ENCODE peak calls at places on chromosomes 16 and 17, in four cellular contexts. J, W, O and C are unnamed samples.
A peak's percentile ranks its signal among the peaks of the same experiment; 100 is the strongest.

GRCh38 chr17:36918260-36918691 is 19.0 kb upstream of the LHX1 start:
- DNase-seq in W (no peak), J (no peak), O (no peak), C (no peak)

GRCh38 chr16:53732296-53732929 is 28.5 kb downstream of the FTO start:
- DNase-seq in W (no peak), O (no peak), J (peak; percentile 61), C (no peak)

GRCh38 chr17:61309857-61310256 is 89.8 kb upstream of the TBX2 start:
- DNase-seq in W (no peak), O (no peak), J (no peak), C (no peak)

GRCh38 chr16:2591476-2592240 is 53.8 kb downstream of the PDPK1 start:
- DNase-seq in J (no peak), W (no peak), O (no peak), C (no peak)

GRCh38 chr16:80586476-80586875 is 45.7 kb downstream of the DYNLRB2 start:
- DNase-seq in J (no peak), W (no peak), O (no peak), C (no peak)

GRCh38 chr16:20073203-20074088 is at the start of gene GPR139:
- DNase-seq in J (peak; percentile 66), O (no peak), W (peak; percentile 64), C (no peak)

GRCh38 chr17:63240106-63240505 is 206.0 kb downstream of the CYB561 start:
- DNase-seq in W (no peak), O (no peak), J (no peak), C (no peak)

GRCh38 chr16:65667013-65667578 is 545.2 kb upstream of the CDH11 start:
- DNase-seq in W (no peak), J (no peak), O (no peak), C (peak; percentile 15)

GRCh38 chr16:81238296-81239011 is at the start of gene BCO1:
- DNase-seq in W (peak; percentile 19), O (no peak), J (no peak), C (no peak)

GRCh38 chr16:69567031-69567680 is 1.4 kb downstream of the NFAT5 start:
- DNase-seq in O (no peak), J (peak; percentile 26), W (no peak), C (peak; percentile 44)

GRCh38 chr17:73429440-73430164 is 117.8 kb upstream of the CDC42EP4 start:
- DNase-seq in W (peak; percentile 93), J (peak; percentile 96), O (peak; percentile 7), C (peak; percentile 85)

GRCh38 chr16:50196736-50197135 is 43.6 kb downstream of the TENT4B start:
- DNase-seq in W (no peak), J (no peak), O (no peak), C (no peak)

GRCh38 chr17:55391244-55391757 is 30.3 kb downstream of the MMD start:
- DNase-seq in J (no peak), O (no peak), W (no peak), C (no peak)

GRCh38 chr17:13702266-13702665 is 100.5 kb upstream of the HS3ST3A1 start:
- DNase-seq in O (no peak), W (no peak), J (no peak), C (no peak)

GRCh38 chr17:63382136-63382535 is 64.0 kb downstream of the CYB561 start:
- DNase-seq in O (no peak), J (no peak), W (no peak), C (no peak)

GRCh38 chr16:73095885-73096341 is 48.0 kb upstream of the ZFHX3 start:
- DNase-seq in W (peak; percentile 20), J (peak; percentile 65), O (no peak), C (no peak)

GRCh38 chr17:43367588-43368242 is 31.1 kb upstream of the ARL4D start:
- DNase-seq in O (peak; percentile 91), J (peak; percentile 67), W (no peak), C (no peak)

GRCh38 chr16:56862776-56863175 is 2.2 kb upstream of the SLC12A3 start:
- DNase-seq in O (no peak), W (no peak), J (no peak), C (no peak)

GRCh38 chr17:46930083-46930482 is 7.1 kb downstream of the GOSR2 start:
- DNase-seq in O (no peak), W (no peak), J (no peak), C (no peak)

GRCh38 chr16:30767767-30768465 is 5.8 kb downstream of the RNF40 start:
- DNase-seq in W (no peak), O (no peak), J (no peak), C (no peak)

GRCh38 chr16:62135903-62136302 is 99.7 kb upstream of the CDH8 start:
- DNase-seq in J (no peak), O (no peak), W (no peak), C (no peak)

GRCh38 chr17:37678036-37678435 is 34.8 kb upstream of the DDX52 start:
- DNase-seq in O (no peak), W (no peak), J (no peak), C (no peak)

GRCh38 chr17:42121066-42121769 is at the start of gene KAT2A:
- DNase-seq in W (peak; percentile 85), J (peak; percentile 97), O (no peak), C (peak; percentile 92)

GRCh38 chr17:16415031-16415924 is at the start of gene TRPV2:
- DNase-seq in W (peak; percentile 62), J (peak; percentile 23), O (peak; percentile 60), C (peak; percentile 76)

GRCh38 chr17:81329927-81330883 is 35.1 kb upstream of the SLC38A10 start:
- DNase-seq in J (no peak), O (no peak), W (no peak), C (no peak)

GRCh38 chr16:83913234-83913633 is 14.3 kb downstream of the MLYCD start:
- DNase-seq in O (no peak), J (no peak), W (no peak), C (no peak)

GRCh38 chr16:85227924-85228462 is 115.7 kb upstream of the CIBAR2 start:
- DNase-seq in O (no peak), W (peak; percentile 53), J (peak; percentile 69), C (peak; percentile 52)

GRCh38 chr17:66582373-66583111 is 252.4 kb upstream of the CACNG5 start:
- DNase-seq in O (no peak), W (no peak), J (no peak), C (no peak)

GRCh38 chr16:50712568-50712914 is 19.1 kb downstream of the NOD2 start:
- DNase-seq in O (no peak), W (no peak), J (no peak), C (no peak)

GRCh38 chr17:57915980-57916757 is 39.0 kb downstream of the CUEDC1 start:
- DNase-seq in J (peak; percentile 70), W (peak; percentile 55), O (no peak), C (no peak)

GRCh38 chr16:78444-79145 is 570 bp downstream of the MPG start:
- DNase-seq in O (no peak), J (no peak), W (no peak), C (peak; percentile 28)

GRCh38 chr16:58462089-58462488 is 37.9 kb upstream of the NDRG4 start:
- DNase-seq in W (no peak), O (no peak), J (no peak), C (no peak)

GRCh38 chr17:44112284-44113280 is 10.9 kb downstream of the HDAC5 start:
- DNase-seq in O (no peak), J (no peak), W (no peak), C (peak; percentile 46)

GRCh38 chr16:4142268-4142667 is 26.0 kb upstream of the ADCY9 start:
- DNase-seq in O (peak; percentile 42), J (no peak), W (no peak), C (no peak)

GRCh38 chr16:22813946-22814325 is at the start of gene HS3ST2:
- DNase-seq in J (peak; percentile 90), W (peak; percentile 65), O (no peak), C (no peak)

DNA sequence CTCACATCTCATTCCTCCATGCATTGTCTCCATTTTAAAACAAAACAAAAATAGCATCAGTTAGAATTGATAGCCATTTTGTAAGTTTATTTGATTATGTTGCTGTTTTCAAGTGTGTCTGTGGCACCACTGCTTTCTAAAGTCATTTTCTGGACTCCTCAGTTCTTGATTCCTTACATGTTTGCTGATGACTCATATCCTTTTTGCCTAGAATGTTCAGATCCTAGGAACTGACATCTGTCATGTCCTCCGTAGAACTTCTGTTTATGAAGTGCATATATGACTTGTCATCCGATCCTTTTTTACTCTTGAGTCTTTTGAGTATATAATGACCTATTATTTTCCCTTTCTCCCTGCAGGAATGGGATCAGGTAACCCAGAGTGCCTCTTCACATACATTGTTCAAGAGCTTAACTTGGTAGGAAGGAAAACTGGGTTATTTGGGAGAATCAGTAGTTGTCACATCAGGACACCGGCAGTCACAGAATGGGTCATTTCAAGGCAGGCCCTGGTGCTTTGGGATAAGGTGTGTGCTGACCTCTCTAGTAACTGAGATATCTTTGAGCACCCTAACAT is 69.2 kb downstream of the MAP2K4 start:
- DNase-seq in W (no peak), O (no peak), J (no peak), C (no peak)
- TF ChIP-seq USF1 in W (no peak), O (no peak), J (no peak), C (no peak)

GRCh38 chr16:1308036-1308976 is 1.1 kb upstream of the UBE2I start:
- DNase-seq in J (no peak), W (no peak), O (no peak), C (peak; percentile 93)
- TF ChIP-seq USF1 in J (no peak), W (no peak), O (no peak), C (no peak)

GRCh38 chr17:50060951-50061712 is 5.2 kb downstream of the ITGA3 start:
- DNase-seq in W (no peak), J (no peak), O (no peak), C (no peak)
- TF ChIP-seq USF1 in W (no peak), J (no peak), O (no peak), C (no peak)

GRCh38 chr16:89319883-89320716 is 102.6 kb downstream of the ZNF778 start:
- DNase-seq in J (no peak), W (no peak), O (peak; percentile 17), C (peak; percentile 86)
- TF ChIP-seq USF1 in J (no peak), W (no peak), O (no peak), C (no peak)